ENCODE peak calls at places on chromosomes 12 and 14, in five cellular contexts. O, I, X, B and M are unnamed samples.
A peak's percentile ranks its signal among the peaks of the same experiment; 100 is the strongest.

GRCh38 chr12:90390947-90391346 is 564.0 kb downstream of the CCER1 start:
- DNase-seq in O (no peak), I (no peak), X (no peak), B (no peak), M (no peak)

GRCh38 chr12:49198431-49199155 is 9.7 kb upstream of the TUBA1A start:
- DNase-seq in O (peak; percentile 53), I (no peak), X (no peak), B (no peak), M (no peak)

GRCh38 chr14:70289138-70289537 is 70.3 kb downstream of the COX16 start:
- DNase-seq in O (no peak), I (no peak), X (peak; percentile 33), B (no peak), M (peak; percentile 44)

GRCh38 chr12:102659200-102659911 is 179.0 kb upstream of the IGF1 start:
- DNase-seq in O (no peak), I (no peak), X (no peak), B (no peak), M (no peak)

GRCh38 chr12:123398177-123398916 is 14.4 kb downstream of the KMT5A start:
- DNase-seq in O (peak; percentile 96), I (peak; percentile 60), X (no peak), B (no peak), M (no peak)

GRCh38 chr12:47744005-47744651 is 14.6 kb downstream of the RAPGEF3 start:
- DNase-seq in O (no peak), I (no peak), X (peak; percentile 66), B (no peak), M (peak; percentile 59)

GRCh38 chr12:113438523-113439300 is 16.5 kb downstream of the SDSL start:
- DNase-seq in O (no peak), I (no peak), X (no peak), B (no peak), M (no peak)

GRCh38 chr14:71139058-71139946 is 232.0 kb downstream of the PCNX1 start:
- DNase-seq in O (no peak), I (peak; percentile 65), X (peak; percentile 79), B (no peak), M (peak; percentile 72)

GRCh38 chr14:104827173-104828055 is 26.5 kb downstream of the ZBTB42 start:
- DNase-seq in O (peak; percentile 73), I (no peak), X (peak; percentile 83), B (no peak), M (peak; percentile 85)

GRCh38 chr14:96304956-96305355 is 48.9 kb downstream of the BDKRB1 start:
- DNase-seq in O (no peak), I (no peak), X (no peak), B (no peak), M (no peak)
- TF ChIP-seq CTCF in O (no peak), I (no peak), X (no peak), B (no peak), M (peak; percentile 12)

GRCh38 chr14:67619446-67620216 is at the start of gene ARG2:
- DNase-seq in O (peak; percentile 99), I (peak; percentile 97), X (peak; percentile 98), B (peak; percentile 99), M (peak; percentile 95)
- TF ChIP-seq CTCF in O (no peak), I (no peak), X (peak; percentile 25), B (no peak), M (peak; percentile 29)

DNA sequence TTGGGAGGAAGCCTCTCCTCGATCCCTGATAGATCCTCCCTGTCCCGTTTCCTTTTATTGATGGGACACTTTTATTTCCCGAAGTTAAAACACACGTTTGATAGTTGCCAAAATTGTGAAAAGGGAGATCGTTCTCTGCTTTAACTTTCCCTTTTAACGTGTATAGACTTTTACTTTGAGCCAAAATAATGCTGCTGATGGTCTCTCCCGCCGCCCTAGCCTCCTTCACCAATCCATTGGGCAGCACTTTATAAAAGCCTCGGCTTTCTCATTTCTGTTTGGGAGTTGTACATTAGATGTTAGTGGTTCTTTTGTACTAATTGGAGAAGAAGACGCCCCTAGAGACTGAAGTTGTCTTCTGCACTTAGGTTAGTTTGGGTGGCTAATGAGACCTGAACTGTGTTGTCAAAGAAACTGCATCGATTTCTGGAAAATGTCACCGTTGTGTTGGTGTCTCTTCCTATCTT is 1.4 kb downstream of the TMTC2 start:
- DNase-seq in O (no peak), I (no peak), X (peak; percentile 27), B (no peak), M (no peak)
- TF ChIP-seq CTCF in O (no peak), I (no peak), X (no peak), B (no peak), M (peak; percentile 20)

GRCh38 chr14:64835431-64835830 is 44.3 kb downstream of the SPTB start:
- DNase-seq in O (no peak), I (no peak), X (no peak), B (no peak), M (no peak)
- TF ChIP-seq CTCF in O (no peak), I (no peak), X (no peak), B (no peak), M (no peak)

GRCh38 chr12:20646239-20646827 is 48.8 kb upstream of the SLCO1C1 start:
- DNase-seq in O (no peak), I (no peak), X (peak; percentile 21), B (no peak), M (peak; percentile 23)

GRCh38 chr12:20641127-20641526 is 54.0 kb upstream of the SLCO1C1 start:
- DNase-seq in O (no peak), I (no peak), X (no peak), B (no peak), M (no peak)

GRCh38 chr12:20643822-20644221 is 51.3 kb upstream of the SLCO1C1 start:
- DNase-seq in O (no peak), I (no peak), X (no peak), B (no peak), M (no peak)
- TF ChIP-seq CTCF in O (no peak), I (no peak), X (no peak), B (no peak), M (no peak)